ENCODE peak calls at places on chromosomes 7 and 10, in six cellular contexts. F, T, P, E, Z and L are unnamed samples.

GRCh38 chr10:47401874-47402645 is 18.0 kb upstream of the ZNF488 start:
- DNase-seq in P (peak), Z (no peak), E (no peak), F (no peak), T (no peak), L (no peak)

GRCh38 chr10:67144554-67144953 is 218.7 kb downstream of the LRRTM3 start:
- DNase-seq in Z (no peak), F (no peak), T (no peak), E (no peak), P (no peak), L (no peak)

GRCh38 chr10:68934994-68935393 is 21.0 kb upstream of the DDX21 start:
- DNase-seq in F (no peak), T (no peak), P (no peak), E (no peak), Z (no peak), L (no peak)

GRCh38 chr10:103758294-103758681 is 97.1 kb downstream of the SH3PXD2A start:
- DNase-seq in P (no peak), E (no peak), Z (no peak), F (no peak), T (no peak), L (peak)

GRCh38 chr7:23712368-23713284 is 2.6 kb downstream of the STK31 start:
- DNase-seq in T (peak), Z (peak), E (peak), F (no peak), P (no peak), L (peak)

GRCh38 chr7:96786998-96787395 is 77.4 kb upstream of the SEM1 start:
- DNase-seq in E (no peak), Z (peak), P (no peak), T (no peak), F (peak), L (no peak)

GRCh38 chr7:48298779-48299178 is 127.5 kb downstream of the ABCA13 start:
- DNase-seq in T (no peak), E (peak), P (no peak), Z (no peak), F (no peak), L (peak)

GRCh38 chr10:122454603-122455080 is at the start of gene ARMS2:
- DNase-seq in P (no peak), F (no peak), T (no peak), E (no peak), Z (no peak), L (no peak)

GRCh38 chr10:45408421-45409319 is 34.7 kb downstream of the ALOX5 start:
- DNase-seq in T (peak), F (no peak), E (no peak), Z (no peak), P (no peak), L (no peak)

GRCh38 chr7:46939558-46939957 is 642.4 kb downstream of the TNS3 start:
- DNase-seq in T (no peak), E (peak), P (no peak), Z (no peak), F (no peak), L (no peak)

GRCh38 chr10:4670737-4671136 is 155.3 kb upstream of the AKR1E2 start:
- DNase-seq in T (no peak), Z (no peak), E (no peak), F (no peak), P (no peak), L (peak)

GRCh38 chr10:102066421-102067068 is 1.4 kb downstream of the HPS6 start:
- DNase-seq in E (no peak), F (no peak), T (no peak), P (no peak), Z (no peak), L (peak)

GRCh38 chr7:11831383-11831726 is 643 bp downstream of the THSD7A start:
- DNase-seq in Z (peak), T (no peak), P (no peak), F (no peak), E (no peak), L (no peak)

GRCh38 chr7:12221414-12221813 is 10.3 kb downstream of the TMEM106B start:
- DNase-seq in P (no peak), F (no peak), T (no peak), E (no peak), Z (no peak), L (no peak)

GRCh38 chr10:44413416-44413815 is 28.5 kb upstream of the CXCL12 start:
- DNase-seq in Z (no peak), E (no peak), T (no peak), F (no peak), P (no peak), L (no peak)

GRCh38 chr10:12448729-12449391 is 99.5 kb downstream of the CAMK1D start:
- DNase-seq in E (peak), Z (no peak), P (no peak), F (no peak), T (peak), L (peak)

GRCh38 chr10:24821986-24822385 is 98.3 kb upstream of the ARHGAP21 start:
- DNase-seq in P (no peak), E (no peak), Z (no peak), T (no peak), F (no peak), L (peak)

GRCh38 chr10:116211682-116212081 is 61.3 kb downstream of the GFRA1 start:
- DNase-seq in P (no peak), F (no peak), T (peak), E (no peak), Z (no peak), L (no peak)

GRCh38 chr7:117862378-117862777 is 10.9 kb downstream of the CTTNBP2 start:
- DNase-seq in T (no peak), E (no peak), Z (no peak), F (no peak), P (no peak), L (no peak)

GRCh38 chr10:6394084-6394483 is 186.0 kb downstream of the PRKCQ start:
- DNase-seq in F (no peak), T (no peak), P (no peak), E (no peak), Z (no peak), L (no peak)

GRCh38 chr10:76036962-76037361 is 605.5 kb downstream of the LRMDA start:
- DNase-seq in T (no peak), Z (no peak), E (no peak), F (no peak), P (no peak), L (peak)

GRCh38 chr10:76037531-76037930 is 606.1 kb downstream of the LRMDA start:
- DNase-seq in Z (no peak), F (no peak), P (no peak), E (no peak), T (no peak), L (no peak)

GRCh38 chr10:76040830-76041220 is 609.4 kb downstream of the LRMDA start:
- DNase-seq in E (no peak), Z (no peak), P (no peak), T (no peak), F (no peak), L (no peak)

GRCh38 chr10:76038696-76039095 is 607.3 kb downstream of the LRMDA start:
- DNase-seq in T (no peak), E (no peak), Z (no peak), F (no peak), P (no peak), L (no peak)

GRCh38 chr10:76040107-76040829 is 608.8 kb downstream of the LRMDA start:
- DNase-seq in Z (peak), F (peak), E (no peak), P (no peak), T (no peak), L (no peak)
- TF ChIP-seq CTCF in Z (peak), F (peak), E (no peak), P (no peak), T (no peak), L (no peak)

GRCh38 chr10:99537381-99538286 is 4.9 kb downstream of the NKX2-3 start:
- DNase-seq in P (no peak), E (no peak), F (peak), Z (peak), T (no peak), L (no peak)
- H3K4me3 ChIP-seq in P (peak), E (no peak), F (no peak), Z (peak), T (no peak), L (no peak)

GRCh38 chr10:59803714-59804113 is 50.5 kb upstream of the MRLN start:
- DNase-seq in P (no peak), F (no peak), E (no peak), T (no peak), Z (no peak), L (no peak)

GRCh38 chr10:59804220-59804619 is 51.0 kb upstream of the MRLN start:
- DNase-seq in Z (no peak), T (no peak), E (no peak), F (no peak), P (no peak), L (no peak)

GRCh38 chr10:59807629-59808620 is 54.7 kb upstream of the MRLN start:
- DNase-seq in F (no peak), P (peak), T (no peak), Z (no peak), E (no peak), L (no peak)

GRCh38 chr10:59801171-59801570 is 47.9 kb upstream of the MRLN start:
- DNase-seq in E (no peak), T (no peak), P (no peak), F (no peak), Z (no peak), L (no peak)

DNA sequence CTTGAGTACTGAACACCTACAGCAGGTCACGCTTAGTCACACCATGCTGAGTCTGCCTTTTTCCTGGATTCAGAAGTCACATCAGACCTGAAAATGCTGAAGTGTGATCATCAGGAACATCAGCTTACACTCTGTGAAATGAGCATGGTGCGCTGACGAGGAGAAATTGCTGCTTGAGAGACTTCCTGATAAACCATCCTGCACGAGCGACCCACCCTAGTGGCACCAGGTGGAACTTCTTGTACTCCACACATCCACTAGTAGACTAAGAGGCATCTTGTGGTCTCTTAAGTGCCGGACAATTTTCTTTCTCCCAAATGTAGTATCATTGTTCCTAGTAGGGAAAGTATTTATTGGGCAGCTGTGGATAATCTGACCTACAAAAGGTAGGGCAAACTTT is 51.8 kb upstream of the MRLN start:
- DNase-seq in P (no peak), Z (peak), T (peak), E (peak), F (peak), L (peak)
- TF ChIP-seq CTCF in P (peak), Z (peak), T (peak), E (peak), F (peak), L (peak)

GRCh38 chr10:27512548-27512947 is 8.4 kb downstream of the RAB18 start:
- DNase-seq in E (no peak), Z (no peak), T (no peak), F (no peak), P (no peak), L (no peak)

GRCh38 chr10:27514243-27514642 is 10.1 kb downstream of the RAB18 start:
- DNase-seq in P (no peak), E (no peak), T (no peak), Z (no peak), F (no peak), L (no peak)

GRCh38 chr10:27513451-27514191 is 9.5 kb downstream of the RAB18 start:
- DNase-seq in P (no peak), F (no peak), Z (no peak), E (no peak), T (peak), L (peak)

DNA sequence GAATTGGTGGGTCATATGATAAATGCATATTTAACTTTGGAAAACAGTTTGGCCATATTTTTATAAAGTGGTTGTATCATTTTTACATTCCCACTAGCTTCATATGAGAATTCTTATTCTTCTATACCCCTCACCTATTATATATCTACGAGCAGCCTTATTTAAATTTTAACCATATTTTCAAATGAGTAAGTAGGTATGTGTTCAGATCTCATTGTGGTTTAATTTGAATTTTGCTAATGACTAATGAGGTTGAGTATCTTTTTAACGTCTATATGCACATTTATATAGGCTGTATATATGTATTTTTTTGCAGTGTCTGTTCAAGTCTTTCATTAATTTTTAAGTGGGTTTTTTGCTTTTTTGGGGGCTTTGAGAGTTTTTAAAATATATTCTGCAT is 14.2 kb downstream of the RAB18 start:
- DNase-seq in Z (no peak), P (no peak), E (no peak), F (no peak), T (no peak), L (no peak)
- H3K4me3 ChIP-seq in Z (no peak), P (no peak), E (no peak), F (no peak), T (no peak), L (no peak)

DNA sequence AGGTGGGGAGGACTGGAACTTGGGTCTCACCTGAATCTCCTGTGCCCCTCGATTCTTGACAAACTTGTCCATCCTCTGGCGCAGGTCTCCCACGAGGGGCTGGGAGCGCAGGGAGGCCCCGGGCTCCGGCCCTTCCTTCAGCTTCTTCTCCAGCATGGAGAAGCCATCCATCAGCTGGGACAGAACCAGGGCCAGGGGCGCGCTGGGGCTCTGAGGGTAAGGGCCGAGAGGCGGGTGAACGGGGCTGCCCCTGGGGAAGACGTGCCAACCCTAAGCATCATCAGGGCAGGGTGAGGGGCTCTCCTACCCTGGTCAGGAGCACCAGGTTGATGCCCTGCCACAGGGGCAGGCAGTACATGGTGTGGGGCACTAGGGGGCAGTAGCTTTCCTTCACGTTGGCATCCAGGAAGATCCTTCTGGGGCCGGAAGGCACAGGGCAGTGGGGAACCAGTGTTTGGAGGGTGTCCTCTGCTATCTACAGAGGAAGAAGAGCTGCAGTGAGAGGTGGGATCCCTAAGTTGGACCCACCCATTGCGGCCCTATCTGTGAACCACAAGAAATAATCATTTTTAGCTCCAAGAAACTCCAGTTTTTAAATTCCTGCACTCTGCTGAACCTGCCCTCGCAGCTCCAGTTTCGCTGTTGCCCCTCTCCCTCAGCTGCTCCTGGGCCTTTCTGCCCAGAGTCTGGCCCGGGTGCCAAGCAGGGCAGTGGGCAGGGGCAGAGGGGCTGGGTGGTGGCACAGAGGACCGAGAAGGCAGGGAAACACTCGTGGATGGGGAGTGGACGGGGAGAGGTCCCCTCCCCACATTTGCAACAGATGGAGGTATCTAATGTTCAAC is 10.8 kb upstream of the PYROXD2 start:
- DNase-seq in T (peak), E (peak), Z (peak), P (peak), F (peak), L (peak)
- TF ChIP-seq CTCF in T (peak), E (peak), Z (peak), P (peak), F (peak), L (peak)

GRCh38 chr7:33650828-33651227 is 254.5 kb upstream of the BMPER start:
- DNase-seq in P (no peak), Z (no peak), E (no peak), T (no peak), F (no peak), L (no peak)
- H3K4me3 ChIP-seq in P (no peak), Z (no peak), E (no peak), T (no peak), F (no peak), L (no peak)

GRCh38 chr7:45890902-45891461 is 2.7 kb downstream of the IGFBP1 start:
- DNase-seq in P (no peak), T (peak), F (no peak), E (peak), Z (peak), L (peak)
- TF ChIP-seq CTCF in P (peak), T (peak), F (peak), E (peak), Z (peak), L (peak)

GRCh38 chr7:2980406-2981102 is 63.1 kb downstream of the CARD11 start:
- DNase-seq in T (no peak), P (no peak), E (no peak), F (no peak), Z (no peak), L (no peak)

GRCh38 chr7:2979951-2980350 is 63.7 kb downstream of the CARD11 start:
- DNase-seq in F (no peak), E (no peak), Z (no peak), P (no peak), T (no peak), L (no peak)

GRCh38 chr7:2981103-2981480 is 62.6 kb downstream of the CARD11 start:
- DNase-seq in Z (no peak), F (no peak), P (no peak), T (no peak), E (no peak), L (no peak)

GRCh38 chr7:2979276-2979675 is 64.4 kb downstream of the CARD11 start:
- DNase-seq in T (no peak), E (peak), F (no peak), Z (peak), P (no peak), L (no peak)

DNA sequence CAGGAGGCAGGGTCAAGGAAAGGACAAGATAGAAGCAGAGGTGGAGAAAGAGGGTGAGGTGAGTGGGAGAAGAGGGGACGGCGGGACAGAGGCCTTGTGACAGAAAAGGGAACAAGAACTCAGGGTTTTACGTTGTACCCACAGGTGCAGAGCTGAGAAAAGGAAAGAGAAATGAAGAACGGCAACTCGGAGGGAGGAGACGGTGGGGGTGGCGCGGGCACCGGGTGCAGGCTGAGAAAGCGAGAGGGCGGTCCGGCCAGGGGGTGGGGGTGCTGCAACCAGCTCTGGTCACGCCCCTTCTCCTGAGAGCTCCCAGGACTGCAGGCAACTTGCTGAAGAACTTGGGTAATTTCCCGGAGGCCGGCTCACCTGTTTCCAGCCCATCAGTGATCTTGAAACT is 65.3 kb downstream of the CARD11 start:
- DNase-seq in F (peak), T (no peak), P (peak), Z (peak), E (peak), L (peak)
- H3K4me3 ChIP-seq in F (peak), T (no peak), P (no peak), Z (peak), E (peak), L (no peak)